ENCODE peak calls at places on chromosomes 12 and 14, in six cellular contexts. K is NCI-H2171; J is stimulated activated CD8-positive, alpha-beta memory T cell treated with anti-CD3 and anti-CD28 coated beads, Interleukin-15, amount 100 ng/mL, for 48 hours; A is naive thymus-derived CD8-positive, alpha-beta T cell; R is activated CD4-positive, alpha-beta T cell treated with anti-CD3 and anti-CD28 coated beads for 4 hours; L is amygdala. V is an unnamed sample.

GRCh38 chr12:104958946-104959841 is 1.1 kb upstream of the SLC41A2 start:
- DNase-seq in L (no peak), A (no peak), K (no peak), R (no peak), J (no peak), V (no peak)

GRCh38 chr14:67170706-67171105 is 18.5 kb upstream of the GARIN2 start:
- DNase-seq in K (no peak), J (no peak), R (no peak), A (no peak), L (no peak), V (no peak)

GRCh38 chr14:95891742-95892141 is 15.1 kb downstream of the TUNAR start:
- DNase-seq in L (no peak), K (no peak), J (no peak), A (no peak), R (no peak), V (no peak)

GRCh38 chr14:68873379-68873778 is 80.5 kb upstream of the ZFP36L1 start:
- DNase-seq in L (no peak), A (no peak), R (no peak), J (no peak), K (peak; percentile 93), V (no peak)

GRCh38 chr12:52821826-52822660 is 8.1 kb upstream of the KRT4 start:
- DNase-seq in A (no peak), R (no peak), K (no peak), L (no peak), J (no peak), V (no peak)

GRCh38 chr14:75614179-75614578 is 35.8 kb downstream of the FLVCR2 start:
- DNase-seq in L (no peak), A (no peak), J (no peak), K (no peak), R (no peak), V (no peak)

GRCh38 chr14:103859416-103860202 is 12.2 kb upstream of the PPP1R13B start:
- DNase-seq in J (no peak), A (no peak), R (no peak), L (no peak), K (no peak), V (no peak)

GRCh38 chr14:97634786-97635185 is 837.6 kb downstream of the VRK1 start:
- DNase-seq in A (peak; percentile 17), J (no peak), R (peak; percentile 30), K (peak; percentile 74), L (no peak), V (no peak)